ENCODE peak calls at places on chromosomes 2 and 18, in seven cellular contexts. M, L, B, O, Y, U and Z are unnamed samples.

GRCh38 chr18:76699923-76700322 is 122.4 kb upstream of the ZNF236 start:
- DNase-seq in M (no peak), L (no peak), B (no peak), O (no peak), Y (peak), U (no peak), Z (no peak)

GRCh38 chr18:907880-908512 is 3.3 kb downstream of the ADCYAP1 start:
- DNase-seq in M (no peak), L (no peak), B (no peak), O (no peak), Y (no peak), U (no peak), Z (no peak)

GRCh38 chr2:187078297-187078696 is 229.3 kb upstream of the ZSWIM2 start:
- DNase-seq in M (no peak), L (no peak), B (no peak), O (peak), Y (peak), U (peak), Z (no peak)

GRCh38 chr18:55566456-55566935 is 21.5 kb downstream of the TCF4 start:
- DNase-seq in M (no peak), L (no peak), B (no peak), O (no peak), Y (no peak), U (no peak), Z (no peak)

GRCh38 chr18:59604877-59605276 is 92.3 kb downstream of the CCBE1 start:
- DNase-seq in M (no peak), L (no peak), B (no peak), O (no peak), Y (no peak), U (no peak), Z (no peak)

GRCh38 chr2:98936133-98936916 is at the start of gene CRACDL:
- DNase-seq in M (peak), L (no peak), B (no peak), O (peak), Y (peak), U (peak), Z (no peak)

GRCh38 chr2:191724015-191724414 is 46.1 kb downstream of the NABP1 start:
- DNase-seq in M (no peak), L (no peak), B (no peak), O (no peak), Y (no peak), U (no peak), Z (no peak)

GRCh38 chr2:123839326-123839725 is 185.8 kb upstream of the CNTNAP5 start:
- DNase-seq in M (no peak), L (no peak), B (no peak), O (peak), Y (no peak), U (no peak), Z (no peak)

GRCh38 chr2:195737531-195738162 is 80.6 kb downstream of the SLC39A10 start:
- DNase-seq in M (no peak), L (no peak), B (no peak), O (peak), Y (no peak), U (no peak), Z (no peak)

GRCh38 chr2:38377501-38378258 is 607 bp upstream of the ATL2 start:
- DNase-seq in M (no peak), L (no peak), B (no peak), O (peak), Y (peak), U (peak), Z (no peak)

GRCh38 chr2:207115715-207116364 is 49.9 kb downstream of the KLF7 start:
- DNase-seq in M (no peak), L (peak), B (no peak), O (no peak), Y (peak), U (no peak), Z (no peak)

GRCh38 chr2:46909771-46910419 is 5.7 kb downstream of the MCFD2 start:
- DNase-seq in M (peak), L (no peak), B (peak), O (peak), Y (peak), U (peak), Z (peak)

GRCh38 chr2:196696423-196697073 is 57.0 kb downstream of the CCDC150 start:
- DNase-seq in M (no peak), L (no peak), B (peak), O (peak), Y (peak), U (peak), Z (peak)

GRCh38 chr2:218031771-218032257 is 29.0 kb upstream of the TNS1 start:
- DNase-seq in M (no peak), L (no peak), B (no peak), O (no peak), Y (no peak), U (no peak), Z (no peak)

GRCh38 chr2:54522624-54523281 is 66.6 kb downstream of the SPTBN1 start:
- DNase-seq in M (peak), L (no peak), B (no peak), O (peak), Y (peak), U (peak), Z (no peak)

GRCh38 chr18:63936156-63936931 is 12.8 kb upstream of the HMSD start:
- DNase-seq in M (peak), L (peak), B (peak), O (peak), Y (peak), U (peak), Z (peak)

GRCh38 chr18:76610933-76611749 is 116.1 kb upstream of the ZNF516 start:
- DNase-seq in M (no peak), L (no peak), B (no peak), O (no peak), Y (peak), U (peak), Z (no peak)

GRCh38 chr2:241728627-241729026 is 5.8 kb upstream of the D2HGDH start:
- DNase-seq in M (no peak), L (no peak), B (no peak), O (no peak), Y (peak), U (no peak), Z (no peak)

GRCh38 chr2:137172162-137172561 is 406.8 kb downstream of the THSD7B start:
- DNase-seq in M (no peak), L (no peak), B (no peak), O (no peak), Y (no peak), U (no peak), Z (peak)

GRCh38 chr18:42474577-42474976 is 519.5 kb downstream of the PIK3C3 start:
- DNase-seq in M (no peak), L (no peak), B (no peak), O (no peak), Y (no peak), U (no peak), Z (no peak)

GRCh38 chr18:44725300-44726096 is 44.8 kb downstream of the SETBP1 start:
- DNase-seq in M (peak), L (peak), B (no peak), O (peak), Y (peak), U (no peak), Z (no peak)

GRCh38 chr2:102753563-102754159 is 8.2 kb upstream of the TMEM182 start:
- DNase-seq in M (no peak), L (no peak), B (no peak), O (peak), Y (peak), U (peak), Z (no peak)

GRCh38 chr2:28587526-28588230 is 91.8 kb downstream of the PLB1 start:
- DNase-seq in M (no peak), L (peak), B (no peak), O (no peak), Y (no peak), U (no peak), Z (no peak)

GRCh38 chr2:85503611-85504433 is 35.1 kb upstream of the MAT2A start:
- DNase-seq in M (no peak), L (no peak), B (no peak), O (peak), Y (no peak), U (no peak), Z (no peak)

GRCh38 chr18:35998967-35999366 is 26.5 kb downstream of the RMP24 start:
- DNase-seq in M (no peak), L (no peak), B (no peak), O (no peak), Y (peak), U (no peak), Z (no peak)
- TF ChIP-seq CTCF in M (peak), L (no peak), B (peak), O (peak), Y (peak), U (no peak), Z (peak)

GRCh38 chr2:17827785-17828184 is 11.5 kb downstream of the MSGN1 start:
- DNase-seq in M (no peak), L (no peak), B (peak), O (no peak), Y (no peak), U (no peak), Z (no peak)

GRCh38 chr2:17835511-17835910 is 19.3 kb downstream of the MSGN1 start:
- DNase-seq in M (no peak), L (no peak), B (no peak), O (no peak), Y (no peak), U (no peak), Z (no peak)

GRCh38 chr2:17827306-17827705 is 11.0 kb downstream of the MSGN1 start:
- DNase-seq in M (no peak), L (no peak), B (no peak), O (no peak), Y (no peak), U (no peak), Z (peak)

DNA sequence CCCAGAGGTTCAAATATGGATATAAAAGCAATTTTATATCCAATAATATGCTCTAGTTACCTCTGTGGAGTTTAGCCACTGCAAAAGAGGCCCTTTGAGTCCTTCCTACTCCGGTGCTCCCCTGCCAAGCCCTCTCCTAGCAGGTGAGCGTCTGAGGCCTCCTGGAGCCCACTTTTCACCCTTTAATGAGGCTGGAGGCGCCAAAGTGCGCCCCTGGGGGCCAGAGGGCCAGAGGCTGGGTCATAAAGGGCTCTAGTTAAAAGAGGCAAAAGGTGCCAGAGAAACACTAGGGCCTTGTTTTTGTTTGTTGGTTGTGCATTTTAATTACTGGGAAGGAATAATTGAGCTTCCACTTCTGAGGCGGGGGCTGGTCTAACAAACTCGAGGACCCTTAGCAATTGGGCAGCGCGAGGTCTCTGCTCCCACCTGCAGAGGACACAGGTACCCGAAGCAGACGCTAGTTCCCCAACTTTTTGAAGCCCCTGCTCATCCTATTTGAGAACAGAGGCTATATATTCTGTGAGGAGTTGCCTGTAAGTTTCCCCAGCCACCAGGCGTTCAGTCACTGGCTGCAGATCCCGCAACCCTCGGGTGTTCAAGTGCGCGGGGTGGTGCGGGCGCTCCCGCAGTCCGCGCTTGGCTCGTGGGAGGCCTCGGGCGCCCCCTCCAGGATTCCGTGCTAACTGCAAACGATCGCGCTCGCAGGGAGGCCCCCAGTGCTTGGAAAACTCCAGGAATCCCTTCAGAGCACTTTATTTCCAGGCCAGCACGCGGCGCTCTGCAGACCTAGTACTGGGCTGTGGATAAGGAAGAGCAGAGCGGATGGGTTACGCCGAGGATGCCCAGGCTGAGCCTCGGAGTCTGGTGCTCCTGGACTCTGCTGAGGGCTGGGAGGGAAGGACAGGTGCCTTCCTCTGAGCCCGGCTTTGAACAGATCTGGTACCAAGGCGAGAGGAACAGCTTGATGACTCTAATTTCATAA is 14.1 kb downstream of the MSGN1 start:
- DNase-seq in M (peak), L (no peak), B (no peak), O (peak), Y (peak), U (peak), Z (peak)
- H3K4me3 ChIP-seq in M (no peak), L (no peak), B (peak), O (no peak), Y (no peak), U (no peak), Z (no peak)

GRCh38 chr2:40451926-40452605 is at the start of gene SLC8A1:
- DNase-seq in M (peak), L (peak), B (no peak), O (no peak), Y (peak), U (peak), Z (no peak)

GRCh38 chr2:40455661-40456060 is 3.8 kb upstream of the SLC8A1 start:
- DNase-seq in M (no peak), L (no peak), B (no peak), O (peak), Y (no peak), U (no peak), Z (no peak)

GRCh38 chr2:40445467-40445866 is 6.4 kb downstream of the SLC8A1 start:
- DNase-seq in M (no peak), L (no peak), B (no peak), O (no peak), Y (no peak), U (no peak), Z (no peak)

GRCh38 chr2:40448476-40449079 is 3.3 kb downstream of the SLC8A1 start:
- DNase-seq in M (no peak), L (no peak), B (no peak), O (peak), Y (peak), U (no peak), Z (no peak)

DNA sequence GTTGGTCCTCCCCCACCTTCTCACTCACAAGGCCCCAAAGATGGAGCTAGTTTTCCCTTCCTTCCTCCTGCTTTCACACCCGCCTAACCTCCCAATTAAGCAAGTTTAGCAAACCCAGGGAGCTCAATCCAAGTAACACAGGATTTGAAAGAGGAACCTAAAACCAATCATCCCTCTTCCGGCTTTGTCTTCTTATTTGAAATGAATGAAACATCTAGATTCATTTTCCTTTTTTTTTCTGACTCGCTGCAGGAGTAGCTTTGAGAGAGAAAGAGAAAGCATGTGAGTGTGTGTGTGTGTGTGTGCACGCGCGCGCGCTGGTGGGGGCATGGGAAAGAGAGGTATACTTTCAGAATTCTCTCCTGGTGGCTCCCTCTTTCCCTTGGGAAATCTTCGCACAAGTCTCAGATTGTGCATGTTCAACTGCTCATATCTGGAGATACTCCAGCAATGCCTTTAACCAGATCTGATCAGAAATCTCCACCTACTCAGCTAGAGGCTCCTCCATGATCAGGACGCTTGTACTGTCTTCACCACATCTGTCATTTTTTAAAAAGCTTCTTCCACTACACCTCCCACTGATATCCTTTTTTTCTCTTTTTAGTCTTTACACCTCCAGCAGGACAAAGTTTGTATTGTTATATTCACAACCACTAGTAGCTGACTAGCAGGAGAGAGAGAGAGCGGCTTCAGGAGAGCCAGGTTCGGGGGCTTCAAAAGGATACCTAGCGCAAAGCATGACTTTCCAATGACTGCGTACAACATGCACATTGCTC is 1.6 kb downstream of the SLC8A1 start:
- DNase-seq in M (no peak), L (peak), B (peak), O (peak), Y (peak), U (no peak), Z (no peak)
- TF ChIP-seq CTCF in M (no peak), L (no peak), B (no peak), O (peak), Y (peak), U (no peak), Z (no peak)

GRCh38 chr2:239881031-239881471 is 144.1 kb downstream of the NDUFA10 start:
- DNase-seq in M (no peak), L (no peak), B (no peak), O (no peak), Y (no peak), U (no peak), Z (no peak)

GRCh38 chr2:239880396-239880795 is 144.7 kb downstream of the NDUFA10 start:
- DNase-seq in M (no peak), L (no peak), B (no peak), O (no peak), Y (no peak), U (no peak), Z (no peak)

GRCh38 chr2:239882335-239882734 is 142.8 kb downstream of the NDUFA10 start:
- DNase-seq in M (no peak), L (no peak), B (no peak), O (peak), Y (peak), U (peak), Z (no peak)

GRCh38 chr2:239882781-239883180 is 142.4 kb downstream of the NDUFA10 start:
- DNase-seq in M (no peak), L (no peak), B (no peak), O (no peak), Y (no peak), U (no peak), Z (no peak)

DNA sequence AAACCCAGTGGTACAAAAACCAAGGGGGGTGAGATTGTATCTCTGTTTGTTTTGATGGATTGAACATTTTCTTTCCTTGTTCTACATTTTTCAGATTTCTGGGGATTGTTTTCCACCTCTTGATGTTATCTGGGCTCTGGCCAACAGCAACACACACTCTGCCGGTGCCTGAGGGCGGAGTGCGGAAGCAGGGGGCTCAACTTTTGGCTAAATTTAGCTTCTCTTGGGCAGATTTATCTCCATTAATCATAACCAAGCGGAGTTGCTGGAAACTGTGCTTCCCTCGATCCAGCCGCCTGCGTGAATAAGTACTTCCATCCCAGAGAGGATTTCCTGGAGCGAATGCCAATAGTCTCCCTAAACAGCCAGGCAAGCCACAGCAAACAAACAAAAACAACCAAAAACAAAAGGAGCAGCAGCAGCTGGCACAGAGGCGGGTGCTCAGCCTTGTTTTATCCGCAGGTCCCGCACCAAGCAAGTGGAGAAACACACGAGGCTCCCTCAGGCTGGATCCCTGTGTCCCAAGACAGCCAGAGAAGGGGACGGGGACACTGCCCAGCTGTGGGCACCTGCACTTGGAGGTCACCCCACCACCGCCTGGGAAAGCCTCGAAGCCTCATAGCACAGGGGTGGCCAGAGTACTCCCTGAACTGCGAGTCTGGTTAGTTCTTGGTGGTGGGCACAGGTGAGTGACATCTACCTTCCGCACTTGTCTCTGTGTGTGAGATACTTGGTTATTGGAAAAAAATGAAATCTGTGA is 143.4 kb downstream of the NDUFA10 start:
- DNase-seq in M (no peak), L (no peak), B (no peak), O (no peak), Y (peak), U (peak), Z (no peak)
- H3K4me3 ChIP-seq in M (no peak), L (no peak), B (no peak), O (no peak), Y (no peak), U (no peak), Z (no peak)

DNA sequence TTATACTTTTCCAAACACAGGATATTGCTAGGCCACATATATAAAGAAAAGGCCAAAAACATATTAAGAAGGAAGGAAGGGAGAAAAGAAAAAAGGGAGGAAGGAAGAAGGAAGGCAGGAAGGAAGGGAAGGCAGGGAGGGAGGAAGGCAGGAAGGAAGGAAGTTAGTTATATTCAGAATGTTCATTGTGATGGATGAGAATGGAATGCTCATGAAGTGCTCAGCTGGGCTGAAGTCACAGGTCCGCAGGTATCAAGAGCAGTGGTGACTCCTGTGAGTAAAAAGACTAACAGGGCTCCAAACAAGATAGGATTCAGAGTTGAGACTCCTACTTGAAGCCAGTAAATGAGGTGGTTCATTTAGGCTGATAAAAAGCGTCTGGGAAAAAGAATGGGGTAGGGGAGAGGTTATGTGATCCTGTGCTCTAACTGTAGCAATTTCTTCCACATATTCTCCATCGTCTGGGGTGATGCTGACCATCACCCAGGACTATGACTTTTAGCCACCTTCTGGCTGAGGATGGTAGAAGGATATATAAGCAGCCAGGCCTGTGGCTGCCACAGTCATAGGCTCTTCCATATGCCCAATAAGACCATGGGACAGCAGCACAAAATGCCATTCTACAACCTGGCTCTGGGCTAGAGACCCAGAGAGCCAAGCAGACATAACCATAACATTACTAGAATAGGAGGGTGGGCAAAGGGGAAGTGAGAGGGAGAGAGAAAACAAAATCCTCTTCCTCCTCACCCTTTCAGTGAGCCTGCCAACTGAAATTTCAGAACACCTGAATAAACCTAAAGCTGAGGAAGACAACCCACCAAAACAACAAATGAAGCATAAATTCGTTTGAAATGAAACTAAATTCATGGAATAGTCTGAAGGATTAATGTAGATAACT is 173.2 kb downstream of the MYO3B start:
- DNase-seq in M (no peak), L (no peak), B (no peak), O (peak), Y (no peak), U (no peak), Z (no peak)
- TF ChIP-seq CTCF in M (no peak), L (no peak), B (no peak), O (no peak), Y (no peak), U (no peak), Z (no peak)

GRCh38 chr18:61869631-61870030 is 23.2 kb downstream of the RNF152 start:
- DNase-seq in M (no peak), L (no peak), B (no peak), O (no peak), Y (no peak), U (no peak), Z (no peak)
- H3K4me3 ChIP-seq in M (no peak), L (no peak), B (no peak), O (no peak), Y (no peak), U (no peak), Z (no peak)